ENCODE peak calls at places on chromosome 7, in five cellular contexts. One of them, this sample, is unnamed. For H3K4me1 and H3K27me3, the result is how much of the 10 kb centered on the place peaks cover.

GRCh38 chr7:55147736-55148135 is 128.9 kb downstream of the EGFR start:
- DNase-seq in breast epithelium: no peak
- DNase-seq in thyroid gland: no peak
- DNase-seq in astrocyte: no peak
- DNase-seq in spleen: no peak
- DNase-seq in this sample: no peak

GRCh38 chr7:111168182-111168581 is 77.3 kb downstream of the LRRN3 start:
- DNase-seq in thyroid gland: no peak
- DNase-seq in breast epithelium: no peak
- DNase-seq in astrocyte: peak
- DNase-seq in spleen: no peak
- DNase-seq in this sample: no peak

GRCh38 chr7:78379148-78379547 is 580.6 kb downstream of the PHTF2 start:
- DNase-seq in astrocyte: peak
- DNase-seq in thyroid gland: no peak
- DNase-seq in spleen: no peak
- DNase-seq in breast epithelium: no peak
- DNase-seq in this sample: no peak

GRCh38 chr7:2612445-2613112 is 19.2 kb upstream of the TTYH3 start:
- DNase-seq in spleen: no peak
- DNase-seq in thyroid gland: peak
- DNase-seq in breast epithelium: no peak
- DNase-seq in astrocyte: no peak
- DNase-seq in this sample: no peak

GRCh38 chr7:142800699-142801260 is 30.0 kb downstream of the PRSS2 start:
- DNase-seq in breast epithelium: no peak
- DNase-seq in thyroid gland: no peak
- DNase-seq in astrocyte: no peak
- DNase-seq in spleen: no peak
- DNase-seq in this sample: no peak

GRCh38 chr7:98624846-98625420 is 7.8 kb downstream of the NPTX2 start:
- DNase-seq in spleen: no peak
- DNase-seq in thyroid gland: no peak
- DNase-seq in breast epithelium: no peak
- DNase-seq in astrocyte: no peak
- DNase-seq in this sample: no peak

GRCh38 chr7:135980665-135981180 is 3.6 kb upstream of the MTPN start:
- DNase-seq in astrocyte: peak
- DNase-seq in spleen: no peak
- DNase-seq in thyroid gland: no peak
- DNase-seq in breast epithelium: no peak
- DNase-seq in this sample: no peak

GRCh38 chr7:47186316-47186715 is 395.6 kb downstream of the TNS3 start:
- DNase-seq in thyroid gland: no peak
- DNase-seq in spleen: peak
- DNase-seq in breast epithelium: no peak
- DNase-seq in astrocyte: no peak
- DNase-seq in this sample: no peak

GRCh38 chr7:83301416-83301815 is 138.7 kb upstream of the PCLO start:
- DNase-seq in astrocyte: peak
- DNase-seq in spleen: no peak
- DNase-seq in breast epithelium: no peak
- DNase-seq in thyroid gland: no peak
- DNase-seq in this sample: no peak

GRCh38 chr7:106418094-106418493 is 133.3 kb upstream of the NAMPT start:
- DNase-seq in spleen: no peak
- DNase-seq in thyroid gland: no peak
- DNase-seq in breast epithelium: no peak
- DNase-seq in astrocyte: no peak
- DNase-seq in this sample: no peak

GRCh38 chr7:119720541-119720940 is 552.4 kb upstream of the KCND2 start:
- DNase-seq in thyroid gland: no peak
- DNase-seq in spleen: no peak
- DNase-seq in breast epithelium: no peak
- DNase-seq in astrocyte: peak
- DNase-seq in this sample: no peak

GRCh38 chr7:96121752-96122151 is 200.1 kb downstream of the SLC25A13 start:
- DNase-seq in thyroid gland: no peak
- DNase-seq in astrocyte: no peak
- DNase-seq in breast epithelium: no peak
- DNase-seq in spleen: no peak
- DNase-seq in this sample: no peak

GRCh38 chr7:2729893-2730716 is 42.1 kb downstream of the AMZ1 start:
- DNase-seq in spleen: peak
- DNase-seq in thyroid gland: peak
- DNase-seq in breast epithelium: no peak
- DNase-seq in astrocyte: peak
- DNase-seq in this sample: no peak

GRCh38 chr7:47982610-47983009 is 3.2 kb upstream of the HUS1 start:
- DNase-seq in thyroid gland: no peak
- DNase-seq in astrocyte: no peak
- DNase-seq in spleen: no peak
- DNase-seq in breast epithelium: no peak
- DNase-seq in this sample: no peak

DNA sequence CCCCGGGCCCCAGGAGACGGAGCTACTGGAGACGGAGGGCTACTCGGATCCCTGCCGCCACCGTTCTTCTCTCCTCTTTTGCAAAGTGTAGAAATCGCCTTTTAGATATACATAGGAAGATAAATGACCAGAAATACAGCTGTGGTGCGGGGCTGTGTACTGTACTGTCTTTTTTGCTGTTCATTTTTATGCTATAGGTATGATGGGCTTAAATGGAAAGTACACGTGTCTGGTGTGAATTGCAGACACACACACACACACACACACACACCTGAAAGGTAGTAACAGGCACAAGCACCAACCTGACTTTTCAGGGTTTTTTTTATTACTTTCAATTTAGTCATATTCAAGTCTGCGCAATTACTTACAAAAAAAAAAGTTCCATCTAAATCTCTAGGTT is 834 bp downstream of the PTPRZ1 start:
- DNase-seq in spleen: no peak
- DNase-seq in astrocyte: no peak
- DNase-seq in thyroid gland: no peak
- DNase-seq in breast epithelium: no peak
- DNase-seq in this sample: no peak
- H3K4me1 ChIP-seq in spleen: under half
- H3K4me1 ChIP-seq in astrocyte: under half
- H3K4me1 ChIP-seq in thyroid gland: under half
- H3K4me1 ChIP-seq in breast epithelium: under half
- H3K4me1 ChIP-seq in this sample: under half

GRCh38 chr7:70116244-70116643 is 518.0 kb downstream of the AUTS2 start:
- DNase-seq in astrocyte: no peak
- DNase-seq in breast epithelium: no peak
- DNase-seq in thyroid gland: no peak
- DNase-seq in spleen: no peak
- DNase-seq in this sample: no peak
- H3K4me3 ChIP-seq in astrocyte: no peak
- H3K4me3 ChIP-seq in breast epithelium: no peak
- H3K4me3 ChIP-seq in thyroid gland: no peak
- H3K4me3 ChIP-seq in spleen: no peak
- H3K4me3 ChIP-seq in this sample: no peak

GRCh38 chr7:151012921-151013347 is 11.4 kb downstream of the ATG9B start:
- DNase-seq in astrocyte: no peak
- DNase-seq in spleen: no peak
- DNase-seq in thyroid gland: no peak
- DNase-seq in breast epithelium: no peak
- DNase-seq in this sample: no peak
- H3K27me3 ChIP-seq in astrocyte: under half
- H3K27me3 ChIP-seq in spleen: under half
- H3K27me3 ChIP-seq in thyroid gland: under half
- H3K27me3 ChIP-seq in breast epithelium: under half
- H3K27me3 ChIP-seq in this sample: under half

DNA sequence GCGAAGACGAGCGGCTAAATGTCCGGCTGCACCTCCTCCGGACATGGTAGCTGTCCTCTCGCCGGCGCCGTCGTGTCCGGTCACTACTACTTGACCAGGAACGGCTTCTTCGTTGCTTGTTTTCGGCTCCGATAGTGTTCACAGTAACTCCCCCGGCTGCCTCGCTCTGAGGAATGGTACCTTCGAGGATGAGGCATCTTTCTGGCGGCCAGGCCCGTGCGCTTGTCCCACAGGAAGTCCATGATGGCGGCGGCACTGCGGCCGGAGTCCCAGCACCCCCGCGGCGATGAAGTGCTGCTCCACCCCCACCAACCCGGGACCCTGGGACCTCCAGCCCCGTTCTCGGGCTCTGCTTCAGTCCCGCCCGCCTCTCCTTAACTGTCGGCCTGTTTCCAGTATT is 11.0 kb upstream of the CCDC126 start:
- DNase-seq in thyroid gland: no peak
- DNase-seq in spleen: no peak
- DNase-seq in astrocyte: no peak
- DNase-seq in breast epithelium: no peak
- DNase-seq in this sample: no peak
- H3K4me1 ChIP-seq in thyroid gland: under half
- H3K4me1 ChIP-seq in spleen: under half
- H3K4me1 ChIP-seq in astrocyte: under half
- H3K4me1 ChIP-seq in breast epithelium: under half
- H3K4me1 ChIP-seq in this sample: under half

DNA sequence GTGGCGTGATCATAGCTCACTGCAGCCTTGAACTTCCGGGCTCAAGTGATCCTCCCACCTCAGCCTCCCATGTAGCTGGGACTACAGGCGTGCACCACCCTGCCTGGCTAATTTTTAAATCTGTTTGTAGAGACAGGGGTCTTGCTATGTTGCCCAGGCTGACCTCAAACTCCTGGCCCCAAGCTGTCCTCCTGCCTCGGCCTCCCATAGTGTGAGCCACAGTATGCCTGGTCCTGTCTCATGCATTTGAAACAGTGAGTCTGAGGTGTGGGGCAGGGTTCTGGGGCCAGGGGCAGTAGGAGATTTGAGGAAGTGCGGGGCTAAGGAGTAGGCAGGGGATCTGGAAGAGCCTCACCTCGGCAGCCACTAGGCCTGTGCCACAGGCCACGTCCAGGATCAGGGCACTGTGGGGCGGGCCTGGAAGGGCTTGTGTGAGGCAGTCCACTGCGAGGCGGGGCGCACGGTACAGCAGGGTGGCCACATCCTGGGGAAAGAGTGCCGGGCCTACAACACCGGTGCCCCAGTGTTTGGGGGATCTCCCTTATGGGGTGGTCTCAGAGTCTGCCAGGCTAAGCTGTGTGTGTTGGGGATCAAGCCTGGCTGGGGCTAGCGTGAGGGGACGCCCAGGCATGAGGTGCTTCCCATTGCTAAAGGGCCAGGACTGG is 1.5 kb downstream of the METTL27 start:
- DNase-seq in astrocyte: no peak
- DNase-seq in thyroid gland: no peak
- DNase-seq in spleen: no peak
- DNase-seq in breast epithelium: no peak
- DNase-seq in this sample: no peak
- H3K4me3 ChIP-seq in astrocyte: no peak
- H3K4me3 ChIP-seq in thyroid gland: no peak
- H3K4me3 ChIP-seq in spleen: no peak
- H3K4me3 ChIP-seq in breast epithelium: no peak
- H3K4me3 ChIP-seq in this sample: no peak

GRCh38 chr7:35255417-35255798 is 1.5 kb upstream of the TBX20 start:
- DNase-seq in breast epithelium: no peak
- DNase-seq in astrocyte: no peak
- DNase-seq in thyroid gland: no peak
- DNase-seq in spleen: no peak
- DNase-seq in this sample: no peak
- H3K27me3 ChIP-seq in breast epithelium: under half
- H3K27me3 ChIP-seq in astrocyte: half or more
- H3K27me3 ChIP-seq in thyroid gland: half or more
- H3K27me3 ChIP-seq in spleen: half or more
- H3K27me3 ChIP-seq in this sample: half or more